ENCODE peak calls at places on chromosome X, in six cellular contexts. W is mesenchymal stem cell, D is brain microvascular endothelial cell, F is foreskin keratinocyte, N is HCT116, E is ascending aorta. Y is an unnamed sample.

GRCh38 chrX:2566044-2566443 is 65.3 kb upstream of the DHRSX start:
- DNase-seq in W (no peak), D (no peak), F (no peak), N (no peak), E (no peak), Y (no peak)

GRCh38 chrX:34578237-34578636 is 78.8 kb downstream of the TMEM47 start:
- DNase-seq in W (peak; percentile 38), D (peak; percentile 32), F (no peak), N (no peak), E (no peak), Y (no peak)

GRCh38 chrX:140057001-140057411 is 91.7 kb upstream of the CXorf66 start:
- DNase-seq in W (peak; percentile 47), D (peak; percentile 51), F (peak; percentile 38), N (peak; percentile 24), E (peak; percentile 81), Y (peak; percentile 33)

GRCh38 chrX:132716006-132716405 is 227.2 kb upstream of the MBNL3 start:
- DNase-seq in W (peak; percentile 5), D (no peak), F (no peak), N (no peak), E (no peak), Y (no peak)

GRCh38 chrX:12372111-12372510 is 233.8 kb downstream of the FRMPD4 start:
- DNase-seq in W (no peak), D (no peak), F (peak; percentile 93), N (no peak), E (no peak), Y (peak; percentile 18)

GRCh38 chrX:254630-255215 is 26.5 kb upstream of the PLCXD1 start:
- DNase-seq in W (no peak), D (no peak), F (no peak), N (no peak), E (no peak), Y (no peak)

GRCh38 chrX:72297953-72298730 is 7.6 kb downstream of the CITED1 start:
- DNase-seq in W (no peak), D (no peak), F (no peak), N (no peak), E (no peak), Y (no peak)

GRCh38 chrX:121084903-121085611 is 37.6 kb downstream of the GLUD2 start:
- DNase-seq in W (no peak), D (no peak), F (no peak), N (no peak), E (no peak), Y (no peak)

GRCh38 chrX:110951472-110952269 is 144.3 kb upstream of the PAK3 start:
- DNase-seq in W (no peak), D (no peak), F (no peak), N (no peak), E (no peak), Y (no peak)

GRCh38 chrX:71183341-71183740 is 38.7 kb downstream of the NLGN3 start:
- DNase-seq in W (peak; percentile 13), D (no peak), F (no peak), N (no peak), E (no peak), Y (no peak)

GRCh38 chrX:134020910-134021309 is 35.5 kb upstream of the GPC3 start:
- DNase-seq in W (no peak), D (no peak), F (no peak), N (no peak), E (no peak), Y (no peak)

GRCh38 chrX:38279188-38279587 is 48.1 kb downstream of the RPGR start:
- DNase-seq in W (no peak), D (no peak), F (no peak), N (no peak), E (no peak), Y (no peak)

GRCh38 chrX:102899940-102900916 is 36.8 kb upstream of the RAB40AL start:
- DNase-seq in W (peak; percentile 76), D (peak; percentile 80), F (peak; percentile 29), N (peak; percentile 27), E (peak; percentile 83), Y (peak; percentile 3)

GRCh38 chrX:84865113-84865512 is 138.6 kb upstream of the APOOL start:
- DNase-seq in W (no peak), D (peak; percentile 2), F (no peak), N (no peak), E (no peak), Y (no peak)

GRCh38 chrX:12788645-12789044 is 2.6 kb upstream of the PRPS2 start:
- DNase-seq in W (no peak), D (no peak), F (no peak), N (no peak), E (no peak), Y (no peak)

GRCh38 chrX:115968436-115969252 is 201.9 kb upstream of the AGTR2 start:
- DNase-seq in W (peak; percentile 66), D (no peak), F (peak; percentile 22), N (peak; percentile 63), E (peak; percentile 73), Y (no peak)

GRCh38 chrX:97334850-97335249 is 451.1 kb downstream of the RPA4 start:
- DNase-seq in W (no peak), D (no peak), F (no peak), N (no peak), E (no peak), Y (no peak)

GRCh38 chrX:19849433-19850190 is 37.8 kb downstream of the SH3KBP1 start:
- DNase-seq in W (no peak), D (no peak), F (no peak), N (no peak), E (no peak), Y (no peak)

DNA sequence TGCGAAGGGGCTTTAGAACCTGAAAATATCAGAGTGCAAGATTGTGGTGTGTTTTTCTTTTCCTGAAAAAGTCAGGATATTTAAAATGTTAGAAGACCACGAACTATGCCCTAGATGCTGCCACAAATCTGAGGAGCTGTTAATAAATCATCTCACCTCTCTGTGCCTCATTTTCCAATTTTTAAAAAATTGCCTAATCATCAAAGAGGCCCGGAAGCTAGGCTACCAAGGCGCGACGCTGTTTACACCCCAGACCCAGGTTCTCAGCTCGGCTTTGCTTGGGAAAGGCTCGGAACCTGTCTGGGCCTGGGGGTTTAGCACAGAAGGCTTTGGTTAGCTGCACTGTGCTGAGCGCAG is 409.6 kb downstream of the BCOR start:
- DNase-seq in W (no peak), D (no peak), F (no peak), N (no peak), E (no peak), Y (no peak)
- H3K27ac ChIP-seq in W (no peak overlapping the region), D (no peak overlapping the region), F (no peak overlapping the region), N (no peak overlapping the region), E (no peak overlapping the region), Y (no peak overlapping the region)

GRCh38 chrX:119502727-119503483 is 34.7 kb downstream of the SLC25A5 start:
- DNase-seq in W (peak; percentile 14), D (peak; percentile 27), F (no peak), N (no peak), E (no peak), Y (peak; percentile 60)
- H3K27ac ChIP-seq in W (peak overlapping the region; percentile 62), D (peak overlapping the region; percentile 44), F (no peak overlapping the region), N (peak overlapping the region; percentile 79), E (peak overlapping the region; percentile 90), Y (peak overlapping the region; percentile 97)

GRCh38 chrX:44239036-44239435 is 104.4 kb downstream of the EFHC2 start:
- DNase-seq in W (no peak), D (no peak), F (no peak), N (no peak), E (no peak), Y (no peak)
- H3K27ac ChIP-seq in W (no peak overlapping the region), D (no peak overlapping the region), F (no peak overlapping the region), N (no peak overlapping the region), E (no peak overlapping the region), Y (no peak overlapping the region)

GRCh38 chrX:48003758-48004457 is at the start of gene ZNF182:
- DNase-seq in W (peak; percentile 88), D (peak; percentile 82), F (no peak), N (peak; percentile 67), E (peak; percentile 97), Y (no peak)

GRCh38 chrX:48003367-48003757 is 427 bp downstream of the ZNF182 start:
- DNase-seq in W (no peak), D (no peak), F (no peak), N (no peak), E (no peak), Y (no peak)

DNA sequence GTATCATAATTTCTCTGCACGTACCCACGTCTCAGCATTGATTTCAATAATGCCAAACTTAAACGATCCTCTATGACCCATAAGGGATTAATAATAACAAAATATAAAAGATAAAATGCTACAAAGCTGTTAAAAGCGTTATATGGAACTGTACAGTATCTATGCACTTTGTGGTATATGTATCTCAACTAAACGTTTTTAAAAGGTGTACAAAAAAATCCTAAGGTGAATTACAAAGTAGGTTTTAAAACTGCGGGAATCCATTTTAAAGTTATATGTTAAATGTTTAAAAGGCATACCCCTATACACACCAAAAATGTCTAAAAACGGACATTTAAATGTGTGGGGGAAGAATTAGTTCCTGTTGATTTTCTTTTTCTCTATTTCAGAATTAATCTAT is 860 bp downstream of the ZNF182 start:
- DNase-seq in W (no peak), D (no peak), F (no peak), N (no peak), E (no peak), Y (no peak)
- H3K27ac ChIP-seq in W (no peak overlapping the region), D (no peak overlapping the region), F (no peak overlapping the region), N (no peak overlapping the region), E (peak overlapping the region; percentile 57), Y (peak overlapping the region; percentile 18)

GRCh38 chrX:18390941-18391538 is 34.4 kb upstream of the CDKL5 start:
- DNase-seq in W (peak; percentile 58), D (peak; percentile 40), F (no peak), N (peak; percentile 57), E (peak; percentile 84), Y (no peak)
- H3K27ac ChIP-seq in W (no peak overlapping the region), D (no peak overlapping the region), F (no peak overlapping the region), N (no peak overlapping the region), E (no peak overlapping the region), Y (no peak overlapping the region)

GRCh38 chrX:17081969-17082368 is 135.5 kb downstream of the REPS2 start:
- DNase-seq in W (no peak), D (no peak), F (no peak), N (no peak), E (no peak), Y (no peak)
- H3K27ac ChIP-seq in W (no peak overlapping the region), D (no peak overlapping the region), F (no peak overlapping the region), N (no peak overlapping the region), E (peak overlapping the region; percentile 13), Y (no peak overlapping the region)

DNA sequence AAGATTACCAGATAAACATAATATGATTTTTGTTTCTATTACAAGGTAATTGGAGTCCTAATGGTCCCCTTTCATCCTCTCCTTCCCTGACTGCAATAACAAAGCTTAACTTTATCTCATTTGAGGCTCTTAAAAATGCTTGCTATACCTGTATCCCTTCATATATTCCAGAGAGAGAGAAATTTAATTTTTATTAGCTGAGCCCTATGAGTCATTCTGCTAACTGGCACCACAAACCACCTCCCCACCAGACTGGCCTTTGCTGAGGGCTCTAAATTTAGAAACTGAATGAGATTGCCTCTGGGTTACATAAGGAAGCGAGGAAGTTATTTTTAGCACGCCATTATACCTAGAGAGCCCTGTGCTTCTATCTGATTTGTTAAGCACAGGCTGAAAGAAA is 27.4 kb downstream of the CBLL2 start:
- DNase-seq in W (peak; percentile 70), D (peak; percentile 43), F (peak; percentile 11), N (peak; percentile 45), E (no peak), Y (peak; percentile 6)
- H3K27ac ChIP-seq in W (no peak overlapping the region), D (no peak overlapping the region), F (no peak overlapping the region), N (no peak overlapping the region), E (no peak overlapping the region), Y (no peak overlapping the region)

DNA sequence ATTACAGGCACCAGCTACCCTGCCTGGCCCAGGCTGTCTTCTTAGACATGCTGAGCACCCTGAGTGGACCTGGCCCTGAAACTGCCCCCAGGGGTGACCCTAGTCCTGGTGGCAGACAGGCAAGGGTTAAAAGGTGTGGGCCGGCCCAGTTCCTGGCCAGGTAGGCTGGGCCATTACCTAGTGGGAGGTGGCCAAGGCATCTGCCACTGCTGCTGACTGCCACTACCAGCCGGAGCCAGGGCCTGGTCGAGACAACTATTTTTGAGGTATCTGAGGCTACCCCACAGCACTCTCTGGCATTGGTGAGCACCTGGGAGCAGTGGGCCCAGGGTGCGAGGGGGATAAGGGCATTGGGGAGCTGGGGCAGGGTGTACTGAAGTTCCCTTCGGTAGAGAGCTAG is at the start of gene CCDC120:
- DNase-seq in W (no peak), D (no peak), F (no peak), N (no peak), E (no peak), Y (no peak)
- H3K27ac ChIP-seq in W (no peak within 1 kb of the TSS), D (no peak within 1 kb of the TSS), F (no peak within 1 kb of the TSS), N (peak within 1 kb of the TSS; percentile 76), E (peak within 1 kb of the TSS; percentile 49), Y (peak within 1 kb of the TSS; percentile 86)